ENCODE peak calls at places on chromosomes 13 and 19, in five cellular contexts. I is upper lobe of left lung, G is HepG2, D is K562, U is A549. W is an unnamed sample. For H3K4me1, the result is how much of the 10 kb centered on the place peaks cover.

GRCh38 chr19:3006075-3006767 is 22.9 kb downstream of the TLE2 start:
- ATAC-seq in I (peak), G (no peak), D (peak), U (peak), W (no peak)

GRCh38 chr19:18594824-18595373 is 6.3 kb downstream of the REX1BD start:
- ATAC-seq in I (no peak), G (no peak), D (no peak), U (no peak), W (no peak)

GRCh38 chr19:41397086-41398041 is at the start of the genes BCKDHA and EXOSC5:
- ATAC-seq in I (peak), G (peak), D (peak), U (peak), W (peak)

GRCh38 chr13:51978836-51979556 is 32.3 kb downstream of the ATP7B start:
- ATAC-seq in I (no peak), G (peak), D (peak), U (no peak), W (no peak)

GRCh38 chr13:76863022-76863421 is 23.2 kb downstream of the KCTD12 start:
- ATAC-seq in I (no peak), G (no peak), D (no peak), U (no peak), W (no peak)

GRCh38 chr13:48876289-48876688 is 99.4 kb upstream of the FNDC3A start:
- ATAC-seq in I (no peak), G (no peak), D (no peak), U (no peak), W (no peak)

GRCh38 chr19:33206261-33207039 is 12.3 kb downstream of the LRP3 start:
- ATAC-seq in I (no peak), G (no peak), D (peak), U (no peak), W (no peak)

GRCh38 chr19:498591-498950 is 2.3 kb downstream of the MADCAM1 start:
- ATAC-seq in I (no peak), G (peak), D (no peak), U (no peak), W (no peak)

GRCh38 chr19:48611872-48612271 is 3.0 kb downstream of the FAM83E start:
- ATAC-seq in I (no peak), G (no peak), D (no peak), U (no peak), W (no peak)

GRCh38 chr19:32895384-32895783 is 25.8 kb upstream of the SLC7A9 start:
- ATAC-seq in I (no peak), G (no peak), D (no peak), U (no peak), W (no peak)

GRCh38 chr13:100484708-100485107 is 103.9 kb downstream of the GGACT start:
- ATAC-seq in I (no peak), G (no peak), D (peak), U (no peak), W (no peak)

GRCh38 chr13:43116242-43116641 is 92.9 kb downstream of the DNAJC15 start:
- ATAC-seq in I (no peak), G (peak), D (no peak), U (no peak), W (no peak)

GRCh38 chr13:21287331-21287907 is 111.0 kb downstream of the MRPL57 start:
- ATAC-seq in I (no peak), G (no peak), D (no peak), U (no peak), W (no peak)

GRCh38 chr19:14061081-14061749 is 661 bp downstream of the PALM3 start:
- ATAC-seq in I (peak), G (peak), D (peak), U (no peak), W (no peak)

GRCh38 chr13:28181413-28181812 is 43.1 kb downstream of the PAN3 start:
- ATAC-seq in I (no peak), G (no peak), D (no peak), U (no peak), W (no peak)

GRCh38 chr19:17985037-17985818 is 18.3 kb downstream of the KCNN1 start:
- ATAC-seq in I (no peak), G (no peak), D (peak), U (peak), W (no peak)

GRCh38 chr13:113627136-113627535 is 30.9 kb downstream of the ATP4B start:
- ATAC-seq in I (no peak), G (no peak), D (no peak), U (no peak), W (no peak)

GRCh38 chr13:23609414-23610186 is 39.4 kb downstream of the TNFRSF19 start:
- ATAC-seq in I (peak), G (no peak), D (no peak), U (no peak), W (peak)

GRCh38 chr19:27911122-27911898 is 1301.6 kb downstream of the UQCRFS1 start:
- ATAC-seq in I (peak), G (no peak), D (no peak), U (peak), W (no peak)

GRCh38 chr19:35329323-35329722 is 336 bp downstream of the CD22 start:
- ATAC-seq in I (peak), G (no peak), D (no peak), U (peak), W (no peak)

GRCh38 chr13:112690242-112690943 is 555 bp downstream of the ATP11A start:
- ATAC-seq in I (no peak), G (peak), D (peak), U (peak), W (peak)

GRCh38 chr13:41554180-41554579 is 96.8 kb downstream of the RGCC start:
- ATAC-seq in I (no peak), G (no peak), D (no peak), U (no peak), W (no peak)

GRCh38 chr13:99548448-99548847 is 47.2 kb downstream of the TM9SF2 start:
- ATAC-seq in I (no peak), G (no peak), D (no peak), U (no peak), W (no peak)

GRCh38 chr13:58461217-58461616 is 829.7 kb downstream of the PCDH17 start:
- ATAC-seq in I (no peak), G (no peak), D (no peak), U (no peak), W (no peak)

GRCh38 chr13:61777281-61777680 is 361.6 kb upstream of the PCDH20 start:
- ATAC-seq in I (no peak), G (no peak), D (no peak), U (no peak), W (no peak)

GRCh38 chr19:23475477-23475876 is 80.2 kb upstream of the ZNF91 start:
- ATAC-seq in I (no peak), G (no peak), D (no peak), U (no peak), W (no peak)

GRCh38 chr19:9945319-9945966 is 9.1 kb upstream of the OLFM2 start:
- ATAC-seq in I (peak), G (peak), D (peak), U (peak), W (peak)

GRCh38 chr13:98942997-98943396 is 34.9 kb downstream of the DOCK9 start:
- ATAC-seq in I (no peak), G (no peak), D (no peak), U (no peak), W (peak)

GRCh38 chr13:80979035-80979641 is 638.2 kb upstream of the SPRY2 start:
- ATAC-seq in I (no peak), G (peak), D (peak), U (peak), W (no peak)

GRCh38 chr13:60165391-60166099 is 1.8 kb upstream of the DIAPH3 start:
- ATAC-seq in I (no peak), G (no peak), D (no peak), U (no peak), W (no peak)

GRCh38 chr13:42417624-42418023 is 145.7 kb downstream of the AKAP11 start:
- ATAC-seq in I (no peak), G (no peak), D (no peak), U (no peak), W (no peak)

GRCh38 chr19:45883586-45883880 is 2.4 kb downstream of the IRF2BP1 start:
- ATAC-seq in I (no peak), G (no peak), D (no peak), U (no peak), W (no peak)

GRCh38 chr13:98839826-98840769 is 87.6 kb upstream of the SLC15A1 start:
- ATAC-seq in I (peak), G (peak), D (peak), U (peak), W (peak)

GRCh38 chr19:1957562-1958248 is 16.7 kb downstream of the CSNK1G2 start:
- ATAC-seq in I (no peak), G (no peak), D (no peak), U (no peak), W (peak)

GRCh38 chr13:39418424-39418823 is 184.6 kb downstream of the LHFPL6 start:
- ATAC-seq in I (no peak), G (no peak), D (no peak), U (no peak), W (no peak)
- H3K4me1 ChIP-seq in I (under half), G (under half), D (under half), U (under half), W (half or more)

GRCh38 chr19:44848036-44848804 is 2.1 kb downstream of the NECTIN2 start:
- ATAC-seq in I (no peak), G (no peak), D (no peak), U (no peak), W (no peak)

GRCh38 chr19:44845612-44846454 is at the start of gene NECTIN2:
- ATAC-seq in I (peak), G (peak), D (peak), U (peak), W (peak)

GRCh38 chr19:44847144-44848035 is 1.3 kb downstream of the NECTIN2 start:
- ATAC-seq in I (peak), G (peak), D (peak), U (peak), W (peak)

GRCh38 chr19:44845286-44845611 is 848 bp upstream of the NECTIN2 start:
- ATAC-seq in I (no peak), G (peak), D (no peak), U (no peak), W (no peak)

DNA sequence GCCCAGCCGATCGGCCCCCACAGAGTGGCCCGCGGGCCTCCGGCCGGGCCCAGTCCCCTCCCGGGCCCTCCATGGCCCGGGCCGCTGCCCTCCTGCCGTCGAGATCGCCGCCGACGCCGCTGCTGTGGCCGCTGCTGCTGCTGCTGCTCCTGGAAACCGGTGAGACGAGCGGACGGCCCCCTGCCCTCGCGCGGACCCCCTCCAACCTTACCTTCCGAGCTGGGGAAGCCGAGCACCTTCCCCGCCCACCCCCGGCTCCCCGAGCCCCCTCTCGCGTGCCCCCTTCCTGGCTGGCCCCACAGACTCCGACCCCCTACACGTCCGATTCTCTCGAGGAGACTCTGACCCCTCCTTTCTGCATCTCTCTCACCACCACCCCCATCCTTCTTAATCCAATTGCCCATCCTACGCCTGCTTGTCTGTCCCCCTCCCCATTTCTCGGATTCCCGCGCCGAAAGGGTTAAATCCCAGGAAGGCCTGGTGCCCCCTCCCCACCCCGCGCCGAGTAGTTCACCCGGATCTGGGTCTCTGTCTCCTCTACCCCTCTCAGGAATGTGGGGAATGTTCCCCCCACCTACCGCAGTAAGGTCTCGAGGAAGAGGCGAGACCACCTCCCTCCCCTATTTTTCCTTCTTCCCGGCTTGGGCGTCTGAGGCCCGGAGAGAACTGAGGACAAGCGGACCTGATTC is 502 bp downstream of the NECTIN2 start:
- ATAC-seq in I (no peak), G (no peak), D (peak), U (no peak), W (no peak)
- TF ChIP-seq EP300 in I (no peak), G (no peak), D (no peak), U (no peak), W (no peak)

GRCh38 chr13:46178143-46178542 is 3.8 kb downstream of the LCP1 start:
- ATAC-seq in I (no peak), G (no peak), D (no peak), U (no peak), W (no peak)

GRCh38 chr13:46178821-46179220 is 3.2 kb downstream of the LCP1 start:
- ATAC-seq in I (no peak), G (no peak), D (no peak), U (no peak), W (no peak)

GRCh38 chr13:46173656-46174055 is 8.3 kb downstream of the LCP1 start:
- ATAC-seq in I (no peak), G (no peak), D (no peak), U (no peak), W (no peak)

GRCh38 chr13:46179576-46180368 is 2.2 kb downstream of the LCP1 start:
- ATAC-seq in I (no peak), G (no peak), D (peak), U (no peak), W (no peak)

GRCh38 chr13:46176756-46177155 is 5.2 kb downstream of the LCP1 start:
- ATAC-seq in I (peak), G (no peak), D (no peak), U (no peak), W (no peak)
- H3K4me1 ChIP-seq in I (under half), G (under half), D (under half), U (under half), W (under half)

GRCh38 chr19:8148410-8149231 is 771 bp downstream of the FBN3 start:
- ATAC-seq in I (peak), G (peak), D (peak), U (peak), W (no peak)
- TF ChIP-seq EP300 in I (no peak), G (no peak), D (no peak), U (no peak), W (no peak)

DNA sequence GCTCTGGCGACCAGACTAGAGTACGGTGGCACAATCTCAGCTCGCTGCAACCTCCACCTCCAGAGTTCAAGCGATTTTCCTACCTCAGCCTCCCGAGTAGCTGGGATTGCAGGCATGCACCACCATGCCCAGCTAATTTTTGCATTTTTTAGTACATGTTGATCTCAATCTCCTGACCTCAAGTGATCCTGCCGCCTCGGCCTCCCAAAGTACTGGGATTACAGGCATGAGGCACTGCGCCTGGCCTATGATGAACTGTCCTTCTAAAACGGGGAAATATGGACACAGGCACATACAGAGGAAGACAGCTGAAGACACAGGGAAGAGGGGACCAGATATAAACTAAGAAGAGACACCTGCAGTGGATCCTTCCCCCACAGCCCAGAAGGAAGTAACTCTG is 12.7 kb downstream of the CLEC4M start:
- ATAC-seq in I (no peak), G (no peak), D (no peak), U (no peak), W (no peak)
- H3K4me1 ChIP-seq in I (under half), G (under half), D (under half), U (under half), W (under half)

DNA sequence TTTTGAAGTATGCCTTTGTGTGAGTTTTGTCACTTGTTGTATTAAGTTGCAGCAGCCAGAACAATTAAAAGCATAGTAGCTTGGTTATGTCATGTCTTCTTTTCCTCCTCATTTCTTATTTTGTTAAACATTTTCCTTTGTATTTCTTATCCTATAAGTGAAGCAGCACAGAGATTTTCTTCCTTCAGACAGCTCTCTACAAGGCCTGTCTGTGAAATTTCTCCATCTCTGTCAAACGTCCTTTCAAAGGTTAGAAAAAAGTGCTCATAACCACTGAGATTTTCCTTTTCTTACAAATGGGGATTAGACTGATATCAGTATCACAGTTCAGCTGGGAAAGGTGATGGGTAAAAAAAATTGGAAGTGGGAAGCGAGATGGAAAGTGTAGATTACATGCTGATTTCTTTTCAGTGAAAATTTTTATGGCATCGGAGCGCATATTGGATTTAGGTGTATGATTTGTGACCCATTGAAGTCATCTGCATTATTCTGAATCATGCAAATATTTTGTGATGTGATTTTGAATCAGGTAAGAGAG is 71.7 kb downstream of the GPC5 start:
- ATAC-seq in I (no peak), G (no peak), D (no peak), U (no peak), W (no peak)
- TF ChIP-seq EP300 in I (no peak), G (no peak), D (no peak), U (no peak), W (no peak)

GRCh38 chr13:111212517-111212873 is 97.4 kb downstream of the ARHGEF7 start:
- ATAC-seq in I (no peak), G (no peak), D (no peak), U (no peak), W (no peak)

GRCh38 chr13:111211789-111212516 is 96.8 kb downstream of the ARHGEF7 start:
- ATAC-seq in I (no peak), G (no peak), D (no peak), U (no peak), W (no peak)

GRCh38 chr13:111215081-111216047 is 100.3 kb downstream of the ARHGEF7 start:
- ATAC-seq in I (no peak), G (no peak), D (no peak), U (no peak), W (no peak)

GRCh38 chr13:111216166-111216960 is 101.3 kb downstream of the ARHGEF7 start:
- ATAC-seq in I (no peak), G (peak), D (peak), U (peak), W (no peak)

DNA sequence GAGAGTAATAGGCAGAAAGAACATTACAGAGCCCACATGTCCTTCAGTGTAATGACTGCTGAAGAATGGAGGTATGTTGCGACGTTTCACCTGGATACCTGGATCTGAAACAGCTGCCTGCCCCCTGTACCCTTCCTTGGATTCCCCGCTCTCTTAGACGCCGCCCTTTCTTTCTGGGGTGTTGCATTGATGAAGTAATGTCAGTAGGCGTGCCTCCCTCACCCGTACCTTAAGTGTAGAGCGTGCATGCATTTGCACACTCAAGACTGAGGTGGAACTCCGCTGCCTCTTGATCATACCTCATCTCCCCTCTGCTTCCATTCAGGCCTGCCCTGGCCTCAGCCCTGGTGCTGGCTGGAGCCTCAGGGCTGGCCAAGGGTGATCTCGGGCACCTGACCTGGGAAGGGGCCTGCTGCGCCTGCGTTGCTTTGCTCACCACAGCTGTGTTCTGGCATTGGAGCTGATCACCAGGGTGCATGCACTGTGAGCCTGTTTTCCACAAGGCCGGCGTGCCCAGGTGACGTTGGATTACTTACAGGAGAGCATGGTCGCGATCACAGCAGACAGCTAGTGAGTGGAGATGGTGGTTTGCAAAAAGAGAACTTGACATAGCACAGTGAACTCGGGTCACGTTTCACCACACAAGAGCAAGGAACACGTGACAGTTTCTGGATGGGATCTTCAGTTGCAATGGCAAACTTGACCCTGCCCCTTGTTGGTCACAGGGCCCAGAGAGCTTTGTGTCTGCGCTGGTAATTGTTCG is 99.0 kb downstream of the ARHGEF7 start:
- ATAC-seq in I (no peak), G (no peak), D (no peak), U (no peak), W (no peak)
- H3K4me1 ChIP-seq in I (under half), G (under half), D (under half), U (under half), W (under half)

W was measured in gastroesophageal sphincter.